ENCODE peak calls at places on chromosomes 7 and 10, in five cellular contexts. One of them, this sample, is unnamed.

GRCh38 chr10:109025187-109025586 is 898.1 kb downstream of the XPNPEP1 start:
- DNase-seq in cardiac muscle cell: no peak
- DNase-seq in GM12865: no peak
- DNase-seq in right lobe of liver: no peak
- DNase-seq in tibial artery: no peak
- DNase-seq in this sample: no peak

GRCh38 chr7:132249591-132249971 is 326.7 kb downstream of the PLXNA4 start:
- DNase-seq in cardiac muscle cell: peak
- DNase-seq in tibial artery: no peak
- DNase-seq in right lobe of liver: no peak
- DNase-seq in GM12865: peak
- DNase-seq in this sample: no peak

GRCh38 chr7:34184466-34184865 is 279.1 kb downstream of the BMPER start:
- DNase-seq in GM12865: no peak
- DNase-seq in cardiac muscle cell: no peak
- DNase-seq in right lobe of liver: no peak
- DNase-seq in tibial artery: no peak
- DNase-seq in this sample: no peak

GRCh38 chr7:155300641-155301452 is 3.2 kb downstream of the INSIG1 start:
- DNase-seq in tibial artery: no peak
- DNase-seq in right lobe of liver: peak
- DNase-seq in cardiac muscle cell: no peak
- DNase-seq in GM12865: no peak
- DNase-seq in this sample: no peak

GRCh38 chr10:30553625-30554442 is 75.7 kb downstream of the LYZL2 start:
- DNase-seq in tibial artery: peak
- DNase-seq in cardiac muscle cell: peak
- DNase-seq in GM12865: no peak
- DNase-seq in right lobe of liver: peak
- DNase-seq in this sample: peak

GRCh38 chr7:136050462-136050847 is 73.3 kb upstream of the MTPN start:
- DNase-seq in cardiac muscle cell: no peak
- DNase-seq in tibial artery: no peak
- DNase-seq in right lobe of liver: no peak
- DNase-seq in GM12865: no peak
- DNase-seq in this sample: no peak

GRCh38 chr10:44194435-44194834 is 190.5 kb downstream of the CXCL12 start:
- DNase-seq in right lobe of liver: no peak
- DNase-seq in GM12865: no peak
- DNase-seq in cardiac muscle cell: no peak
- DNase-seq in tibial artery: no peak
- DNase-seq in this sample: no peak

GRCh38 chr7:142537760-142538159 is 211.5 kb upstream of the PRSS1 start:
- DNase-seq in GM12865: no peak
- DNase-seq in right lobe of liver: no peak
- DNase-seq in tibial artery: no peak
- DNase-seq in cardiac muscle cell: no peak
- DNase-seq in this sample: no peak

GRCh38 chr7:140639366-140640053 is 1.1 kb downstream of the DENND2A start:
- DNase-seq in cardiac muscle cell: no peak
- DNase-seq in GM12865: no peak
- DNase-seq in right lobe of liver: no peak
- DNase-seq in tibial artery: peak
- DNase-seq in this sample: peak

GRCh38 chr10:105963450-105963849 is 1201.1 kb downstream of the SORCS1 start:
- DNase-seq in tibial artery: no peak
- DNase-seq in cardiac muscle cell: no peak
- DNase-seq in GM12865: no peak
- DNase-seq in right lobe of liver: no peak
- DNase-seq in this sample: no peak

GRCh38 chr10:11205026-11205772 is 187.5 kb downstream of the CELF2 start:
- DNase-seq in cardiac muscle cell: no peak
- DNase-seq in GM12865: no peak
- DNase-seq in tibial artery: no peak
- DNase-seq in right lobe of liver: no peak
- DNase-seq in this sample: no peak

GRCh38 chr7:134605978-134606923 is 40.4 kb upstream of the BPGM start:
- DNase-seq in GM12865: peak
- DNase-seq in tibial artery: peak
- DNase-seq in right lobe of liver: peak
- DNase-seq in cardiac muscle cell: peak
- DNase-seq in this sample: peak

GRCh38 chr7:101081432-101081831 is 3.8 kb upstream of the TRIM56 start:
- DNase-seq in cardiac muscle cell: no peak
- DNase-seq in GM12865: no peak
- DNase-seq in right lobe of liver: no peak
- DNase-seq in tibial artery: no peak
- DNase-seq in this sample: no peak

GRCh38 chr7:6178273-6179029 is 94.0 kb downstream of the CYTH3 start:
- DNase-seq in tibial artery: peak
- DNase-seq in GM12865: no peak
- DNase-seq in right lobe of liver: no peak
- DNase-seq in cardiac muscle cell: no peak
- DNase-seq in this sample: no peak

GRCh38 chr7:127799535-127800305 is 147.7 kb downstream of the SND1 start:
- DNase-seq in cardiac muscle cell: no peak
- DNase-seq in tibial artery: no peak
- DNase-seq in right lobe of liver: no peak
- DNase-seq in GM12865: no peak
- DNase-seq in this sample: no peak

GRCh38 chr10:10320981-10321380 is 696.7 kb upstream of the CELF2 start:
- DNase-seq in tibial artery: no peak
- DNase-seq in GM12865: no peak
- DNase-seq in cardiac muscle cell: no peak
- DNase-seq in right lobe of liver: no peak
- DNase-seq in this sample: no peak

GRCh38 chr7:127476618-127477017 is 84.1 kb upstream of the ZNF800 start:
- DNase-seq in cardiac muscle cell: no peak
- DNase-seq in tibial artery: no peak
- DNase-seq in GM12865: no peak
- DNase-seq in right lobe of liver: no peak
- DNase-seq in this sample: no peak

GRCh38 chr10:88244781-88245350 is 338.3 kb downstream of the RNLS start:
- DNase-seq in cardiac muscle cell: no peak
- DNase-seq in tibial artery: no peak
- DNase-seq in right lobe of liver: no peak
- DNase-seq in GM12865: peak
- DNase-seq in this sample: no peak

GRCh38 chr7:6648815-6649104 is 11.6 kb downstream of the ZNF316 start:
- DNase-seq in cardiac muscle cell: no peak
- DNase-seq in tibial artery: no peak
- DNase-seq in right lobe of liver: peak
- DNase-seq in GM12865: no peak
- DNase-seq in this sample: no peak

GRCh38 chr10:100469756-100470155 is 6.9 kb downstream of the WNT8B start:
- DNase-seq in right lobe of liver: no peak
- DNase-seq in tibial artery: no peak
- DNase-seq in GM12865: no peak
- DNase-seq in cardiac muscle cell: no peak
- DNase-seq in this sample: no peak

GRCh38 chr10:70441161-70441876 is at the start of gene NODAL:
- DNase-seq in right lobe of liver: no peak
- DNase-seq in cardiac muscle cell: no peak
- DNase-seq in tibial artery: no peak
- DNase-seq in GM12865: no peak
- DNase-seq in this sample: peak

GRCh38 chr10:98646998-98647917 is 200.5 kb upstream of the HPS1 start:
- DNase-seq in GM12865: no peak
- DNase-seq in tibial artery: no peak
- DNase-seq in cardiac muscle cell: peak
- DNase-seq in right lobe of liver: no peak
- DNase-seq in this sample: no peak

GRCh38 chr10:3435671-3436070 is 263.1 kb upstream of the PITRM1 start:
- DNase-seq in tibial artery: no peak
- DNase-seq in right lobe of liver: no peak
- DNase-seq in cardiac muscle cell: no peak
- DNase-seq in GM12865: no peak
- DNase-seq in this sample: no peak

GRCh38 chr7:121107923-121108498 is 119.5 kb downstream of the CPED1 start:
- DNase-seq in cardiac muscle cell: peak
- DNase-seq in GM12865: peak
- DNase-seq in tibial artery: no peak
- DNase-seq in right lobe of liver: no peak
- DNase-seq in this sample: no peak

GRCh38 chr10:73655257-73655989 is 406 bp downstream of the SYNPO2L start:
- DNase-seq in right lobe of liver: no peak
- DNase-seq in cardiac muscle cell: no peak
- DNase-seq in tibial artery: no peak
- DNase-seq in GM12865: peak
- DNase-seq in this sample: no peak

GRCh38 chr10:54722075-54722474 is 79.0 kb downstream of the PCDH15 start:
- DNase-seq in GM12865: no peak
- DNase-seq in right lobe of liver: no peak
- DNase-seq in cardiac muscle cell: no peak
- DNase-seq in tibial artery: no peak
- DNase-seq in this sample: no peak
- TF ChIP-seq CTCF in GM12865: no peak
- TF ChIP-seq CTCF in right lobe of liver: no peak
- TF ChIP-seq CTCF in cardiac muscle cell: no peak
- TF ChIP-seq CTCF in tibial artery: no peak
- TF ChIP-seq CTCF in this sample: no peak

DNA sequence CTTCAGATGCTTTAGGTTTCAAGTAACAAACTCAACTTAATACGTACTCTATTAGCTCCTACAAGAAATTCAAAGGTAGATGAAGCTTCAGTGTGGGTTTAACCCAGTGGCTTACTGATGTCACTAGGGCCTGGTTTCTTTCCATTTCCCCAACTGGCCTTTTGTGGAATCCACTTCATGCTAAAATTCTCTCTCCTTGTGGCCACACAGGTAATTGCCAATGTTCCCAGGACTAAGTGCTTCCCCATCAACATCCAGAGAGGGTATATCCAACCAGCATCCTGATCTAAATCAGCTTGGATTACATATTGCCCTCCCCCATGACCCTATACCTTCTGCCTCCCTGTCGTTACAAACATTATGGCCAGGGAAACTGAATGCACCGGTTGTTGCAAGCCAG is 10.7 kb downstream of the FBXL13 start:
- DNase-seq in cardiac muscle cell: no peak
- DNase-seq in GM12865: no peak
- DNase-seq in right lobe of liver: no peak
- DNase-seq in tibial artery: no peak
- DNase-seq in this sample: no peak
- TF ChIP-seq CTCF in cardiac muscle cell: no peak
- TF ChIP-seq CTCF in GM12865: no peak
- TF ChIP-seq CTCF in right lobe of liver: no peak
- TF ChIP-seq CTCF in tibial artery: no peak
- TF ChIP-seq CTCF in this sample: no peak

DNA sequence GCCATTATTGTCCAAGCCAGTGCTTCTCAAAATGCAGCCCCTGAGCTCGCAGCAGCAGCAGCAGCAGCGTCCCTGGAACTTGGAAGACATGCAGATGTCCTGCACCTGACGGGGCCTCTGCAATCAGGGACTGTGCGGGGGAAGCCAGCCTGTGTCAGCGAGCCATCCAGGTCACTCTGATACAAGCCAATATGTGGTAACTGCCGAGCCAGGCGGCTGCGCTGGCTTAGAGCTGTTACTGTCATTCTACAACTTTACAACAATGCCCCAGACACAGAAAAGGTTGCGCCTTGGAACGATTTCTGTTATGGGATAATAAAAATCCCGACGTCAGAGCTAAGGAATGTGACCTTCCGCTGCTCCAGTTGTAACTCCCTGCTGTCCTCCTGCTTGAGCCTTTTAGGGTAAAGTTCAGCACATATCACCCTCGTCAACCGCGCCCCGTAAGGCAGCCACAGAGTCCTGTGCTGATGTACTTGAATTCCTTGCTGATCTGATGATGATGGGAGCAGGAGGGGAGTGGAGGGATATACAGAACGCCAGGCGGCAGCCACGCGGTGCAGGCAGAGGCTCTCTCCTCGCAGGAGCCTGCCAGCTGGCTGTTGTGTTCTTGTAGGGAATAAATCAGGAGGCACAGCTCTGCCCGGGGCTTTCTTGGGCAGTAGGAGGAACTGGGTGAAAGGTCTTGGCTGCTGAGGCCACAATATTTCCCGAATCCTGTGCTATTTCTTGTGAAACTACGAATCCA is 20.0 kb upstream of the CRYGN start:
- DNase-seq in GM12865: no peak
- DNase-seq in cardiac muscle cell: peak
- DNase-seq in right lobe of liver: peak
- DNase-seq in tibial artery: peak
- DNase-seq in this sample: peak
- TF ChIP-seq CTCF in GM12865: no peak
- TF ChIP-seq CTCF in cardiac muscle cell: peak
- TF ChIP-seq CTCF in right lobe of liver: no peak
- TF ChIP-seq CTCF in tibial artery: peak
- TF ChIP-seq CTCF in this sample: no peak

GRCh38 chr7:2210551-2211258 is 22.0 kb downstream of the MAD1L1 start:
- DNase-seq in right lobe of liver: peak
- DNase-seq in tibial artery: no peak
- DNase-seq in GM12865: no peak
- DNase-seq in cardiac muscle cell: no peak
- DNase-seq in this sample: peak

GRCh38 chr7:2213551-2214215 is 19.1 kb downstream of the MAD1L1 start:
- DNase-seq in GM12865: no peak
- DNase-seq in tibial artery: no peak
- DNase-seq in cardiac muscle cell: no peak
- DNase-seq in right lobe of liver: no peak
- DNase-seq in this sample: no peak

GRCh38 chr7:2211259-2211575 is 21.5 kb downstream of the MAD1L1 start:
- DNase-seq in cardiac muscle cell: no peak
- DNase-seq in right lobe of liver: peak
- DNase-seq in tibial artery: no peak
- DNase-seq in GM12865: no peak
- DNase-seq in this sample: peak

GRCh38 chr7:2212906-2213305 is 19.8 kb downstream of the MAD1L1 start:
- DNase-seq in GM12865: no peak
- DNase-seq in right lobe of liver: peak
- DNase-seq in tibial artery: no peak
- DNase-seq in cardiac muscle cell: no peak
- DNase-seq in this sample: no peak

GRCh38 chr7:2211926-2212325 is 20.8 kb downstream of the MAD1L1 start:
- DNase-seq in cardiac muscle cell: no peak
- DNase-seq in GM12865: no peak
- DNase-seq in right lobe of liver: peak
- DNase-seq in tibial artery: no peak
- DNase-seq in this sample: peak
- TF ChIP-seq CTCF in cardiac muscle cell: no peak
- TF ChIP-seq CTCF in GM12865: no peak
- TF ChIP-seq CTCF in right lobe of liver: no peak
- TF ChIP-seq CTCF in tibial artery: no peak
- TF ChIP-seq CTCF in this sample: no peak